ENCODE peak calls at places on chromosomes 16 and 17, in eight cellular contexts. L, T, W, B, F, P, N and Y are unnamed samples.

GRCh38 chr17:82217120-82217529 is 4.5 kb upstream of the CCDC57 start:
- DNase-seq in N (no peak), W (no peak), B (no peak), P (no peak), F (no peak), L (no peak), T (no peak), Y (no peak)

GRCh38 chr16:4944333-4945281 is 7.7 kb upstream of the PPL start:
- DNase-seq in W (peak), L (peak), B (no peak), F (peak), N (peak), P (peak), T (peak), Y (peak)

GRCh38 chr17:79749958-79750357 is 19.2 kb downstream of the ENPP7 start:
- DNase-seq in F (no peak), L (no peak), W (no peak), P (no peak), N (no peak), T (no peak), B (no peak), Y (no peak)

GRCh38 chr17:76714336-76714735 is 3.6 kb upstream of the MXRA7 start:
- DNase-seq in T (no peak), F (no peak), N (no peak), L (no peak), B (no peak), P (no peak), W (no peak), Y (no peak)

GRCh38 chr16:85554114-85554790 is 58.9 kb upstream of the GSE1 start:
- DNase-seq in N (no peak), P (peak), F (no peak), L (peak), W (peak), B (peak), T (peak), Y (peak)

GRCh38 chr17:79000396-79001189 is 9.0 kb downstream of the CANT1 start:
- DNase-seq in T (peak), P (no peak), F (no peak), B (no peak), N (no peak), W (no peak), L (peak), Y (no peak)

GRCh38 chr17:20173091-20173490 is 163.9 kb downstream of the SPECC1 start:
- DNase-seq in B (no peak), F (no peak), N (no peak), L (no peak), W (peak), P (peak), T (no peak), Y (no peak)

GRCh38 chr17:81722184-81723120 is 10.4 kb downstream of the SLC25A10 start:
- DNase-seq in F (no peak), N (no peak), P (no peak), L (peak), B (no peak), W (peak), T (no peak), Y (no peak)

GRCh38 chr17:43905985-43906852 is 1.1 kb downstream of the MPP2 start:
- DNase-seq in B (no peak), P (no peak), W (peak), F (no peak), L (peak), T (peak), N (no peak), Y (no peak)

GRCh38 chr16:23373436-23374219 is 71.5 kb downstream of the SCNN1B start:
- DNase-seq in T (no peak), W (no peak), B (no peak), P (no peak), F (no peak), L (no peak), N (no peak), Y (no peak)

DNA sequence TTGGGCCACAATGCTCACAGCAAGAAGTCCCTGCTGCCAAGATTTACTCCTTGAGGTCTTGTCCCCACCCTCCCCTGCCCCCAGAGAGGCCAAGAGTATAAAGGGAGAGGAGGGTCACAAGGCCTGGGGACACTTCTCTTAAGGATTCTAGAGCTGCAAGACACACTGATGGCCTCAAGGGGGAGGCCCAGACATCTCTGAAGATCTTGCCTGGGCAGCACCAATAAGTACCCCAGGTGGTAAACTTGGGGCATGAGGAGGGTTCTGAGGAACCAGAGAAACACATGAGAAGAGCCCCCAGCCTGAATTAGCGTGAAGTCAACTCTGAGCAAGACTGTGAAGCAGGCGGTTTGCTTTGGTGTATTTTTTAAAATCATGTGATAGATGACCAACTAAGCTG is 26.8 kb upstream of the MTMR4 start:
- DNase-seq in B (peak), F (no peak), T (no peak), L (no peak), N (no peak), W (peak), P (no peak), Y (no peak)
- TF ChIP-seq CTCF in B (peak), F (peak), T (peak), L (peak), N (no peak), W (peak), P (peak), Y (peak)

DNA sequence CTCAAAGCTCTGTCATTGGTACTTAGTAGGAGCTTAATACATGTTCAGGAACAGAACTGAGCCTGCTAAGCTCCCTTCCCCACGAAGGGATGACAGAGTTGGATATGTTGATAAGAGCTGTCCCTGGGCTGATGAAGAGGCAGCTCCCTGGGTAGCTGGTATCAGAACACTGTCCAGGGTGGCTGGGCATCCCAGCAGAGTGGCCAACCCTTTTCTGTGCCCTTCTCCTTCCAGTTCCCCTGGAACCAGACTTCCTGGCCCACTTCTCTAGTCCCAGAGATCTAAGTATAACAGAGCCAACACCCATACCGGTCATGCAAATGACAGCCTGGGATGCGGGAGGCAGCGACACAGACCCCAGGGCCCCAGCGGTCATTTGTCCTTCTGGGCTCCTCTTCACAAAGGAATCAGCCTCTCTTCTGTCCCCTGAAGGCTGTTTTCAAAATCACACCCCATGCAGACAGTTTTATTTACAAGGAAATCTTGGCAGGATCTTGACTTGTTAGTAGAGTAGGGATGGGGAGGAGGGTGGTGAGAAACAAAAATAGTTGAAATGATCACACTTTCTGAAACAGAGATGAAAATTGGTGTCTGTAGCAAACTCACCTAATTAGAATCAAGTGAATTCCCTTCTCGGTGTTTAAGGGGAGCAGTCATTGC is 1.4 kb upstream of the RHBDL3 start:
- DNase-seq in W (no peak), P (no peak), F (no peak), T (no peak), B (no peak), N (no peak), L (no peak), Y (no peak)
- TF ChIP-seq CTCF in W (peak), P (peak), F (peak), T (no peak), B (no peak), N (peak), L (peak), Y (no peak)

GRCh38 chr17:13513039-13513405 is 88.7 kb downstream of the HS3ST3A1 start:
- DNase-seq in T (peak), B (no peak), W (peak), N (no peak), F (no peak), L (peak), P (no peak), Y (peak)
- TF ChIP-seq CTCF in T (no peak), B (no peak), W (peak), N (peak), F (peak), L (no peak), P (no peak), Y (no peak)

DNA sequence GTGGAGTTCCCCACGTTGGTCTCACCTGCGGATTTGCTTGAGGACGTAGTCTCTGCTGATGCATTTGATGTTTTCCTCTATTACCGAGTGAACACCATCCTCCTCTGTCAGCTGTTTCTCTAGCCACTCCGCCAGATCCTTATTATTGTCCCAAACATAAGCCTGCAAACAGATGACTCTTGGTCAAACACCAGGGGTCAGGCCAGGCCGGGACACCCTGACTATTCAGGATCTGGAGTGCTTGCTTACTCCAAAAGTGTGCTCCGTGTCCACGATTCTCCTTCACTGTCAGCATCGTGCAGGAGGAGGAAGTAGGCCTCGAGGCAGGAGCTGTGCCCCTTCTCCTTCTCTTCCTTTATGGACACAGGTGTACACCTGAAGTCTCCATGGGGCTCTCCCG is 140.2 kb downstream of the AATF start:
- DNase-seq in B (no peak), P (no peak), L (peak), T (no peak), N (no peak), F (no peak), W (no peak), Y (no peak)
- TF ChIP-seq CTCF in B (no peak), P (no peak), L (peak), T (no peak), N (no peak), F (no peak), W (peak), Y (no peak)

GRCh38 chr17:288802-289356 is 63.7 kb downstream of the RPH3AL start:
- DNase-seq in T (no peak), P (no peak), F (no peak), N (no peak), W (no peak), B (no peak), L (no peak), Y (no peak)
- TF ChIP-seq CTCF in T (no peak), P (no peak), F (no peak), N (no peak), W (no peak), B (no peak), L (no peak), Y (no peak)

GRCh38 chr16:56824335-56824734 is 40.7 kb upstream of the SLC12A3 start:
- DNase-seq in L (no peak), P (no peak), N (no peak), T (peak), W (peak), B (peak), F (no peak), Y (no peak)
- TF ChIP-seq CTCF in L (peak), P (peak), N (peak), T (no peak), W (peak), B (peak), F (peak), Y (peak)

GRCh38 chr16:52549011-52549692 is 2.2 kb upstream of the TOX3 start:
- DNase-seq in F (no peak), L (no peak), T (no peak), P (no peak), N (no peak), W (peak), B (no peak), Y (no peak)
- TF ChIP-seq CTCF in F (peak), L (peak), T (no peak), P (no peak), N (no peak), W (peak), B (no peak), Y (no peak)

GRCh38 chr17:47846741-47847340 is 4.1 kb downstream of the SP6 start:
- DNase-seq in B (no peak), W (no peak), F (no peak), P (no peak), T (no peak), L (no peak), N (no peak), Y (no peak)

GRCh38 chr17:47850373-47850691 is 631 bp downstream of the SP6 start:
- DNase-seq in F (no peak), W (no peak), P (no peak), T (no peak), B (no peak), L (no peak), N (no peak), Y (no peak)

GRCh38 chr17:47848198-47848513 is 2.8 kb downstream of the SP6 start:
- DNase-seq in P (no peak), L (no peak), T (no peak), B (no peak), N (no peak), F (no peak), W (no peak), Y (no peak)

GRCh38 chr17:47844814-47845453 is 3.9 kb upstream of the SCRN2 start:
- DNase-seq in N (no peak), W (peak), B (no peak), F (no peak), P (no peak), L (peak), T (no peak), Y (no peak)

DNA sequence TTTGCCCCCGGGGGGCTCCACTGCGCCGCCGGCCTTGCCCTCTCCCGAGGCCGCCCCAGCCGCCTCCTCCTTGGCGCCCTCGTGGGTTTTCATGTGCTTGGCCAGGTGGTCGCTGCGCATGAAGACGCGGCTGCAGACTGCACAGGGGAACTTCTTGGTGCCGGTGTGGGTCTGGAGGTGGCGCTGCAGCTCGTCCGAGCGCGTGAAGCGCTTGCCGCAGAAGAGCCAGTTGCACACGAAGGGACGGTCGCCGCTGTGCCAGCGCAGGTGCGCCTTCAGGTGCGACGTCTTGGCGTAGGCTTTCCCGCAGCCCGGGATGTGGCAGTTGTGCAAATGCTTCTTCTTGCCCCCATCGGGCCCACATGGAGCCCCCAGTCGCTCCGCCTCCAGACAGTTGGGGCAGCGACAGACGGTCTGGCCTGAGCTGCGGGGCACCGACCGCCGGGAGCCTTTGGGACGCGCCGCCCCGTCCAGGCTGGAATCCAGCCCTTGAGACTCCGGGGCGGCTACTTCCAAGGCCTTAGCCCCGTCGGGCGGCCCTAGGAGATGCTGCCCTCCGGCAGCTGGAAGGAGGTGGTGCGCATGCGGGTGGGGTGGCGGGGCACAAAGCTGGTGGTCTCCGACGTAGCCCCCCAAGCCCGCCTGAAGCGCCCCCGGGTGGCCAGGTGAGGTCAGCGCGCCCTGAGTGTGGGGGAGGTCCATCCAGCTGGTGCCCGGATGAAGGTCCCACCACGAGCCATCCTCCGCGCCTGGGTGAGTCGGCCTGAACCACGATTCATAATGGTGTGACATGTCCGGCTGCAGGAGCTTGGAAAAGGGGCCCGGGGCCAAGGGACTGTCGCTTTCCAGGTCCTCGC is 3.4 kb downstream of the SP6 start:
- DNase-seq in N (no peak), W (peak), T (peak), L (peak), P (no peak), B (no peak), F (no peak), Y (no peak)
- TF ChIP-seq CTCF in N (peak), W (peak), T (no peak), L (peak), P (peak), B (peak), F (peak), Y (peak)